ENCODE peak calls at places on chromosomes 16 and 17, in ten cellular contexts. N is small intestine; L is H9; V is heart right ventricle; I is left lung; R is CD4-positive, CD25-positive, alpha-beta regulatory T cell; U is effector memory CD4-positive, alpha-beta T cell; W is MM.1S; O is uterus; Z is transverse colon. S is an unnamed sample. For H3K27me3, the result is how much of the 10 kb centered on the place peaks cover.

GRCh38 chr16:75415169-75415908 is 18.0 kb downstream of the CFDP1 start:
- DNase-seq in N (no peak), L (no peak), V (no peak), I (no peak), R (no peak), U (no peak), W (no peak), O (no peak), Z (no peak), S (no peak)

GRCh38 chr16:8958344-8958808 is 5.3 kb downstream of the USP7 start:
- DNase-seq in N (no peak), L (no peak), V (no peak), I (no peak), R (no peak), U (peak), W (no peak), O (peak), Z (peak), S (no peak)

GRCh38 chr16:8855051-8855786 is 13.6 kb downstream of the CARHSP1 start:
- DNase-seq in N (no peak), L (no peak), V (no peak), I (peak), R (no peak), U (no peak), W (peak), O (no peak), Z (peak), S (no peak)

GRCh38 chr16:67719778-67720144 is 645 bp upstream of the GFOD2 start:
- DNase-seq in N (peak), L (no peak), V (peak), I (no peak), R (no peak), U (no peak), W (peak), O (no peak), Z (peak), S (no peak)

GRCh38 chr16:30494709-30495108 is 22.2 kb downstream of the ITGAL start:
- DNase-seq in N (no peak), L (no peak), V (no peak), I (no peak), R (no peak), U (no peak), W (no peak), O (no peak), Z (no peak), S (no peak)

GRCh38 chr17:48908047-48908843 is at the start of gene UBE2Z:
- DNase-seq in N (peak), L (peak), V (peak), I (peak), R (peak), U (peak), W (peak), O (peak), Z (peak), S (peak)

GRCh38 chr17:77025781-77026180 is 115.0 kb upstream of the SEC14L1 start:
- DNase-seq in N (no peak), L (no peak), V (no peak), I (no peak), R (no peak), U (no peak), W (no peak), O (no peak), Z (no peak), S (no peak)

GRCh38 chr16:24643489-24643888 is 86.0 kb upstream of the TNRC6A start:
- DNase-seq in N (no peak), L (no peak), V (no peak), I (no peak), R (no peak), U (no peak), W (no peak), O (no peak), Z (no peak), S (no peak)

GRCh38 chr16:48287239-48287638 is 39.9 kb upstream of the ABCC11 start:
- DNase-seq in N (no peak), L (no peak), V (no peak), I (no peak), R (no peak), U (no peak), W (no peak), O (no peak), Z (no peak), S (no peak)

GRCh38 chr16:53071748-53072301 is 17.0 kb downstream of the CHD9 start:
- DNase-seq in N (peak), L (no peak), V (peak), I (no peak), R (no peak), U (no peak), W (no peak), O (peak), Z (peak), S (no peak)

DNA sequence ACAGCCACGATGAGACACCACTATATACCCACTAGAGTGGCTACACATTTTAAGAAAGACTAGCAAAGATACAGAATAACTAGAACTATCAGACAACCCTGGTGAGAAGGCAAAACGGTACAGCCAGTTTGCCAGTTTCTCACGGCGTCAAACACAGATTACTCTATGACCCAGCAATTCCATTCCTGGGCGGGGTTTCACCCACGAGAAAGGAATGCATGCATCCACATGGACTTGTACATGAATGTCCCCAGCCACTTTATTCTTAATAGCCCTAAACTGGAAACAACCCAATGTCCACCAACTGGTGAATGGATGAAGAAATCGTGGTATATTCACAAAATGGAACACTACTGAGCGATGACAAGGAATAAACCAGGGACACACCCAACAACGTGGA is 74.5 kb downstream of the MYH10 start:
- DNase-seq in N (peak), L (no peak), V (no peak), I (no peak), R (no peak), U (no peak), W (no peak), O (no peak), Z (no peak), S (no peak)
- H3K27ac ChIP-seq in N (no peak), L (no peak), V (no peak), I (no peak), R (no peak), U (no peak), W (no peak), O (no peak), Z (no peak), S (no peak)

GRCh38 chr16:2092866-2093265 is 42.8 kb downstream of the PKD1 start:
- DNase-seq in N (no peak), L (no peak), V (no peak), I (no peak), R (no peak), U (no peak), W (no peak), O (no peak), Z (no peak), S (no peak)
- H3K27me3 ChIP-seq in N (under half), L (under half), V (under half), I (under half), R (under half), U (under half), W (under half), O (under half), Z (under half), S (under half)

DNA sequence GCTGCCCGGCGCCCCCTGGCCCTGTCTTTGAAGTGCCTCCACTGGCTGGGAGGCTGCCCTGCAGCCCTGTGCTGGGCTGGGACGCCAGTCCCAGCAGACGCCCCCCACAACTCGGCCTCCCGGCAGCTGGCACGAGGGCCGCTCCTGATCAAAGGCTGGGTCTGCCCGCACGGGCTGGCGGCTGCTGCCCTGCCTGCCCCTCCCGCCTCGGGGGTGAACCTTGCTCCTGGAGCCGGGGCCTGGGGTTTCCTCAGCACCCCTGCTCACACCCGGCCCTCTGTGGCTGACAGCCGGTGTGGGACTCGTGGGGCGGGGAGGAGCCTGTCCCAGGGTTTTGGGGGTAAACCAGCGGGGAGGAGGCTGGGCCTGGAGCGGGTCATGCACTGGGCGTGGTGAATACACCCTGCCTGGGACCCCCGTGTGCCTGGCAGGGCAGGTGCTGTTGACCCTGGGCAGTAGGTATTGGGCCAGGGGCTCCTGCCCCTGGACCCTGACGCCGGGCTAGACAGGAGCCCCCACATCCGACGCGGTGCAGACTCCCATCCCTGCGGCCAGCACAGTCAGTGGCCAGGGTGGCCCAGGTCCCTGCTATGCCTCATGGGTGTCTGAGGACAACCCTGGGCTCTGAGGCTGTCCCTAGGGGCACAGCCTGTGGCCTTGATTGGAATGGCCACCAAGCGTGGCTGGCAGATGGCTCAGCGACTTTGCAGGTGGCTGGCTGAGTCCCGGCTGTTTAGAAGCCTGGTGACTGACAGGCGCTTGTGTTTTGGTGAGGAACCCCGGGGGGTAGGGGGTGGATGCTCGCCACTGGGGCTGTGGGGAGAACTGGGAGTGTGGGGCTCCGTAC is 21.7 kb downstream of the CENPX start:
- DNase-seq in N (peak), L (no peak), V (no peak), I (no peak), R (no peak), U (no peak), W (no peak), O (no peak), Z (no peak), S (no peak)
- H3K27ac ChIP-seq in N (no peak), L (no peak), V (no peak), I (no peak), R (no peak), U (no peak), W (no peak), O (no peak), Z (no peak), S (no peak)

GRCh38 chr17:59418732-59419166 is 87.3 kb downstream of the YPEL2 start:
- DNase-seq in N (no peak), L (no peak), V (no peak), I (no peak), R (no peak), U (no peak), W (no peak), O (peak), Z (no peak), S (no peak)
- H3K27me3 ChIP-seq in N (under half), L (under half), V (under half), I (under half), R (under half), U (under half), W (under half), O (under half), Z (under half), S (under half)

GRCh38 chr17:74711058-74711824 is 1.5 kb downstream of the CD300LF start:
- DNase-seq in N (no peak), L (no peak), V (no peak), I (no peak), R (no peak), U (no peak), W (no peak), O (no peak), Z (no peak), S (no peak)
- H3K27ac ChIP-seq in N (no peak), L (no peak), V (no peak), I (no peak), R (no peak), U (no peak), W (no peak), O (no peak), Z (no peak), S (no peak)

GRCh38 chr17:65158081-65158480 is 20.9 kb downstream of the RGS9 start:
- DNase-seq in N (no peak), L (no peak), V (no peak), I (no peak), R (no peak), U (no peak), W (no peak), O (no peak), Z (no peak), S (no peak)
- H3K27me3 ChIP-seq in N (under half), L (under half), V (under half), I (under half), R (under half), U (under half), W (under half), O (under half), Z (under half), S (under half)

DNA sequence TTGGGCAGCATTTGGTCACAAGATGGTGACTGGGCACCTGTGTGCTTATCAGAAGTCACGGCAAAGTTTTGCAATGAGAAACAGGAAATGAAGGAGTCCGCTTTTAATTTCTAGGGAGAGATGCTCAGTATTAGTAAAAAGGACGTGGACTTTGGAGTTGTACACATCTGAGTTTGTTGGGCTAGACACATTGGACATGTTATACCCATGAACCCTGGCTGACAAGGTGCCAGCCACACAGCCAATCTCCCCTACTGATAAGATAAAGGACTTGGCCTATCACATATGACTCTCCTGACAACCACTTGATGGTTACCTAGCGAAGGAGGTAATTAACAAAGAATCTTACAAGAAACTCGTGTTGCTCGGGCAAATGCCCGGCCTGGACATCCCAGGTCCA is 47.3 kb upstream of the LYRM9 start:
- DNase-seq in N (peak), L (no peak), V (no peak), I (no peak), R (no peak), U (no peak), W (no peak), O (no peak), Z (no peak), S (no peak)
- H3K27ac ChIP-seq in N (no peak), L (no peak), V (no peak), I (no peak), R (no peak), U (no peak), W (no peak), O (no peak), Z (no peak), S (no peak)